ENCODE peak calls at places on chromosomes 2 and 18, in four cellular contexts. H is GM23338, B is Peyer's patch, C is left ventricle myocardium inferior. N is an unnamed sample.

GRCh38 chr18:37343542-37343851 is 222.1 kb downstream of the CELF4 start:
- DNase-seq in H (no peak), C (no peak), B (no peak), N (no peak)

GRCh38 chr18:36490907-36491306 is 193.4 kb downstream of the FHOD3 start:
- DNase-seq in H (no peak), C (no peak), B (no peak), N (no peak)

GRCh38 chr2:209472386-209472832 is 48.6 kb downstream of the MAP2 start:
- DNase-seq in H (peak; percentile 17), B (no peak), C (no peak), N (no peak)

GRCh38 chr18:78996741-78997490 is 17.3 kb downstream of the SALL3 start:
- DNase-seq in C (no peak), H (no peak), B (no peak), N (no peak)

GRCh38 chr2:206515580-206515979 is 72.2 kb downstream of the ADAM23 start:
- DNase-seq in C (no peak), B (no peak), H (no peak), N (no peak)

GRCh38 chr2:70932631-70933230 is 3.0 kb upstream of the ATP6V1B1 start:
- DNase-seq in B (no peak), H (no peak), C (no peak), N (no peak)

GRCh38 chr18:74963820-74964446 is 245.0 kb downstream of the PTGR3 start:
- DNase-seq in C (no peak), H (peak; percentile 76), B (no peak), N (no peak)

GRCh38 chr18:4510709-4511108 is 55.6 kb upstream of the DLGAP1 start:
- DNase-seq in B (no peak), H (no peak), C (no peak), N (no peak)

GRCh38 chr2:149556452-149556851 is 31.1 kb downstream of the MMADHC start:
- DNase-seq in H (no peak), C (no peak), B (no peak), N (no peak)

GRCh38 chr2:8803658-8804379 is 33.6 kb downstream of the KIDINS220 start:
- DNase-seq in H (no peak), B (no peak), C (no peak), N (no peak)

GRCh38 chr2:236554629-236555282 is 14.9 kb upstream of the ACKR3 start:
- DNase-seq in C (no peak), B (peak; percentile 34), H (no peak), N (no peak)

GRCh38 chr2:71454221-71455010 is 1.1 kb downstream of the DYSF start:
- DNase-seq in H (peak; percentile 73), C (peak; percentile 73), B (no peak), N (no peak)

GRCh38 chr2:187499941-187500532 is 52.0 kb upstream of the CALCRL start:
- DNase-seq in H (peak; percentile 78), C (peak; percentile 27), B (no peak), N (no peak)

GRCh38 chr18:27921392-27921791 is 255.5 kb downstream of the CDH2 start:
- DNase-seq in B (no peak), C (no peak), H (peak; percentile 15), N (no peak)

GRCh38 chr18:63098014-63098981 is 221.3 kb downstream of the BCL2 start:
- DNase-seq in C (no peak), H (no peak), B (peak; percentile 62), N (no peak)

GRCh38 chr18:33577688-33578370 is at the start of gene ASXL3:
- DNase-seq in B (no peak), H (peak; percentile 67), C (peak; percentile 39), N (no peak)

GRCh38 chr2:197183355-197183754 is 127.2 kb downstream of the ANKRD44 start:
- DNase-seq in C (no peak), H (no peak), B (no peak), N (no peak)

GRCh38 chr2:26861610-26862224 is 13.8 kb downstream of the DPYSL5 start:
- DNase-seq in C (no peak), B (no peak), H (no peak), N (no peak)

GRCh38 chr2:127541849-127542630 is 6.6 kb downstream of the MYO7B start:
- DNase-seq in B (no peak), C (no peak), H (no peak), N (no peak)

GRCh38 chr2:99066602-99067001 is 74.9 kb upstream of the C2orf15 start:
- DNase-seq in B (no peak), H (peak; percentile 69), C (no peak), N (no peak)

GRCh38 chr18:28768791-28769768 is 592.1 kb upstream of the CDH2 start:
- DNase-seq in B (no peak), C (no peak), H (no peak), N (no peak)

GRCh38 chr18:1513519-1513918 is 608.8 kb downstream of the ADCYAP1 start:
- DNase-seq in C (no peak), H (no peak), B (no peak), N (no peak)

GRCh38 chr2:46490521-46491141 is 11.3 kb downstream of the TMEM247 start:
- DNase-seq in C (peak; percentile 76), B (peak; percentile 40), H (peak; percentile 16), N (peak; percentile 82)

GRCh38 chr2:235976516-235976915 is 191.7 kb downstream of the GBX2 start:
- DNase-seq in B (no peak), C (no peak), H (no peak), N (no peak)

GRCh38 chr2:47907097-47907781 is 941 bp upstream of the FBXO11 start:
- DNase-seq in C (no peak), H (peak; percentile 63), B (peak; percentile 63), N (no peak)

GRCh38 chr2:12597555-12597954 is 119.2 kb upstream of the TRIB2 start:
- DNase-seq in B (no peak), H (no peak), C (no peak), N (no peak)

GRCh38 chr2:238097988-238098853 is 1.9 kb upstream of the ESPNL start:
- DNase-seq in C (peak; percentile 50), B (peak; percentile 69), H (peak; percentile 89), N (no peak)

GRCh38 chr2:16664052-16664731 is 1.4 kb downstream of the CYRIA start:
- DNase-seq in H (peak; percentile 62), B (peak; percentile 48), C (no peak), N (peak; percentile 80)

GRCh38 chr18:12863687-12864086 is 20.4 kb downstream of the PTPN2 start:
- DNase-seq in C (no peak), B (no peak), H (no peak), N (no peak)

GRCh38 chr18:22466608-22467390 is 49.1 kb upstream of the CTAGE1 start:
- DNase-seq in B (no peak), H (no peak), C (peak; percentile 23), N (no peak)

GRCh38 chr18:61651880-61652268 is 240.9 kb downstream of the RNF152 start:
- DNase-seq in B (no peak), C (no peak), H (no peak), N (no peak)

GRCh38 chr2:3986063-3986462 is 282.7 kb downstream of the DCDC2C start:
- DNase-seq in B (no peak), C (no peak), H (no peak), N (no peak)

GRCh38 chr2:3981446-3981845 is 278.1 kb downstream of the DCDC2C start:
- DNase-seq in B (no peak), H (no peak), C (no peak), N (no peak)

GRCh38 chr2:3986530-3987258 is 283.3 kb downstream of the DCDC2C start:
- DNase-seq in B (no peak), C (no peak), H (no peak), N (no peak)

GRCh38 chr2:3982160-3982559 is 278.8 kb downstream of the DCDC2C start:
- DNase-seq in B (no peak), C (no peak), H (no peak), N (no peak)
- H3K27ac ChIP-seq in B (no peak overlapping the region), C (no peak overlapping the region), H (no peak overlapping the region), N (no peak overlapping the region)

GRCh38 chr2:224401641-224402342 is at the start of gene FAM124B:
- DNase-seq in B (peak; percentile 29), C (peak; percentile 64), H (peak; percentile 4), N (peak; percentile 17)
- H3K27ac ChIP-seq in B (peak within 1 kb of the TSS; percentile 56), C (peak within 1 kb of the TSS; percentile 83), H (peak within 1 kb of the TSS; percentile 39), N (no peak within 1 kb of the TSS)

GRCh38 chr2:181781082-181781786 is 100.9 kb upstream of the NEUROD1 start:
- DNase-seq in H (peak; percentile 8), B (no peak), C (no peak), N (no peak)
- H3K27ac ChIP-seq in H (no peak overlapping the region), B (peak overlapping the region; percentile 58), C (no peak overlapping the region), N (no peak overlapping the region)

GRCh38 chr2:37618326-37618725 is 53.1 kb downstream of the CDC42EP3 start:
- DNase-seq in H (no peak), C (no peak), B (no peak), N (no peak)

GRCh38 chr2:37617119-37617892 is 54.1 kb downstream of the CDC42EP3 start:
- DNase-seq in H (no peak), B (no peak), C (no peak), N (no peak)

GRCh38 chr2:37614061-37614802 is 57.2 kb downstream of the CDC42EP3 start:
- DNase-seq in C (no peak), H (no peak), B (no peak), N (no peak)

GRCh38 chr2:37615808-37616673 is 55.4 kb downstream of the CDC42EP3 start:
- DNase-seq in H (no peak), C (peak; percentile 47), B (peak; percentile 84), N (no peak)

GRCh38 chr2:37616674-37616999 is 54.8 kb downstream of the CDC42EP3 start:
- DNase-seq in H (no peak), C (no peak), B (no peak), N (no peak)
- H3K27ac ChIP-seq in H (no peak overlapping the region), C (no peak overlapping the region), B (no peak overlapping the region), N (no peak overlapping the region)

GRCh38 chr2:120770641-120771040 is 35.0 kb downstream of the GLI2 start:
- DNase-seq in B (no peak), C (peak; percentile 11), H (no peak), N (no peak)
- H3K27ac ChIP-seq in B (peak overlapping the region; percentile 56), C (no peak overlapping the region), H (no peak overlapping the region), N (no peak overlapping the region)

GRCh38 chr2:768484-768883 is 91.3 kb upstream of the TMEM18 start:
- DNase-seq in B (no peak), H (no peak), C (no peak), N (no peak)

GRCh38 chr2:765369-765768 is 88.2 kb upstream of the TMEM18 start:
- DNase-seq in C (no peak), B (no peak), H (no peak), N (no peak)

GRCh38 chr2:766255-766654 is 89.0 kb upstream of the TMEM18 start:
- DNase-seq in H (no peak), B (no peak), C (no peak), N (no peak)

GRCh38 chr2:767944-768343 is 90.7 kb upstream of the TMEM18 start:
- DNase-seq in B (no peak), C (no peak), H (no peak), N (no peak)

GRCh38 chr2:767440-767839 is 90.2 kb upstream of the TMEM18 start:
- DNase-seq in H (no peak), B (no peak), C (no peak), N (no peak)
- H3K27ac ChIP-seq in H (no peak overlapping the region), B (no peak overlapping the region), C (no peak overlapping the region), N (no peak overlapping the region)

GRCh38 chr2:20410556-20411277 is 36.2 kb upstream of the RHOB start:
- DNase-seq in H (no peak), C (no peak), B (no peak), N (no peak)
- H3K27ac ChIP-seq in H (no peak overlapping the region), C (peak overlapping the region; percentile 47), B (no peak overlapping the region), N (no peak overlapping the region)

GRCh38 chr2:38736035-38736320 is 15.2 kb downstream of the SRSF7 start:
- DNase-seq in H (no peak), B (no peak), C (no peak), N (no peak)
- H3K27ac ChIP-seq in H (peak overlapping the region; percentile 84), B (peak overlapping the region; percentile 65), C (no peak overlapping the region), N (no peak overlapping the region)

GRCh38 chr2:65395621-65396347 is 36.6 kb downstream of the SPRED2 start:
- DNase-seq in B (no peak), C (no peak), H (no peak), N (no peak)
- H3K27ac ChIP-seq in B (peak overlapping the region; percentile 39), C (no peak overlapping the region), H (no peak overlapping the region), N (no peak overlapping the region)